ENCODE peak calls at places on chromosomes 12 and 14, in four cellular contexts. One of them, this sample, is unnamed.

GRCh38 chr14:75069021-75069810 is at the start of gene ZC2HC1C:
- DNase-seq in A549: peak
- DNase-seq in hepatocyte: peak
- DNase-seq in BE2C: peak
- DNase-seq in this sample: peak

GRCh38 chr14:24155100-24155499 is 6.0 kb upstream of the IRF9 start:
- DNase-seq in BE2C: no peak
- DNase-seq in hepatocyte: no peak
- DNase-seq in A549: no peak
- DNase-seq in this sample: no peak

GRCh38 chr12:102388469-102388868 is 91.9 kb downstream of the IGF1 start:
- DNase-seq in BE2C: no peak
- DNase-seq in A549: no peak
- DNase-seq in hepatocyte: no peak
- DNase-seq in this sample: no peak

GRCh38 chr14:103549361-103550311 is 12.8 kb downstream of the BAG5 start:
- DNase-seq in hepatocyte: no peak
- DNase-seq in A549: no peak
- DNase-seq in BE2C: peak
- DNase-seq in this sample: no peak

GRCh38 chr12:59075968-59076367 is 155.7 kb upstream of the LRIG3 start:
- DNase-seq in hepatocyte: no peak
- DNase-seq in A549: no peak
- DNase-seq in BE2C: no peak
- DNase-seq in this sample: no peak

GRCh38 chr12:120795441-120796178 is 70.0 kb downstream of the ACADS start:
- DNase-seq in hepatocyte: no peak
- DNase-seq in BE2C: no peak
- DNase-seq in A549: no peak
- DNase-seq in this sample: no peak

GRCh38 chr12:54521291-54522062 is 23.9 kb downstream of the NCKAP1L start:
- DNase-seq in hepatocyte: no peak
- DNase-seq in A549: no peak
- DNase-seq in BE2C: no peak
- DNase-seq in this sample: peak

GRCh38 chr12:109711596-109712461 is 1.8 kb upstream of the FAM222A start:
- DNase-seq in hepatocyte: no peak
- DNase-seq in BE2C: peak
- DNase-seq in A549: no peak
- DNase-seq in this sample: no peak

GRCh38 chr12:30026621-30027234 is 243.0 kb upstream of the TMTC1 start:
- DNase-seq in BE2C: no peak
- DNase-seq in hepatocyte: no peak
- DNase-seq in A549: no peak
- DNase-seq in this sample: no peak

GRCh38 chr12:103812789-103813188 is 28.2 kb downstream of the NT5DC3 start:
- DNase-seq in hepatocyte: no peak
- DNase-seq in A549: no peak
- DNase-seq in BE2C: no peak
- DNase-seq in this sample: no peak

GRCh38 chr12:110934093-110934852 is 13.9 kb upstream of the MYL2 start:
- DNase-seq in hepatocyte: peak
- DNase-seq in A549: peak
- DNase-seq in BE2C: no peak
- DNase-seq in this sample: no peak

GRCh38 chr12:75560167-75560566 is 48.8 kb upstream of the KRR1 start:
- DNase-seq in hepatocyte: peak
- DNase-seq in BE2C: no peak
- DNase-seq in A549: peak
- DNase-seq in this sample: no peak

GRCh38 chr14:68968051-68968450 is 11.1 kb downstream of the ACTN1 start:
- DNase-seq in A549: no peak
- DNase-seq in BE2C: no peak
- DNase-seq in hepatocyte: no peak
- DNase-seq in this sample: no peak

GRCh38 chr12:89709994-89710872 is 1.6 kb upstream of the ATP2B1 start:
- DNase-seq in hepatocyte: peak
- DNase-seq in A549: no peak
- DNase-seq in BE2C: peak
- DNase-seq in this sample: peak

GRCh38 chr14:48857366-48857765 is 728.8 kb downstream of the RPS29 start:
- DNase-seq in A549: no peak
- DNase-seq in hepatocyte: no peak
- DNase-seq in BE2C: no peak
- DNase-seq in this sample: no peak

GRCh38 chr12:110694330-110694891 is 5.5 kb upstream of the HVCN1 start:
- DNase-seq in BE2C: peak
- DNase-seq in A549: no peak
- DNase-seq in hepatocyte: no peak
- DNase-seq in this sample: no peak

DNA sequence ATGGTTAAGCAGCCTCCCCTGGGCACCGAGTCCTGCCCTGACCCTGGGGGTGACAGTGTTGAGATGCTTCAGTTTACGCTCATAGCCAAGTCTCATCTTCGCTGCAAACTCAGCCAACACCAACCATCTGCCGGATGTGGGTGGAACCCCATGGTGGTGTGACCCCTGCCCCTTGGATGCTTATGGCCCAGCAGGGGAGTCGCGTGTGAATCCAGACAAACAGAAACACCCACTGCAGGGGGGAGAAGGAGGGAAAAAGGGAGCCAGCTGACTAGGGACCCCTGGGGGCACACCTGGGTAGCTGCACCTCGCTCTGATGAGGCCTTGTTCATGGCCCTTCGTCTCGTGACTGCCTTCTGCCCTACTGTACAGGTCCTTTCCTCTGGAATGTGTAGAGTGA is 23.8 kb downstream of the AACS start:
- DNase-seq in A549: no peak
- DNase-seq in BE2C: no peak
- DNase-seq in hepatocyte: no peak
- DNase-seq in this sample: no peak
- TF ChIP-seq CTCF in A549: no peak
- TF ChIP-seq CTCF in BE2C: peak
- TF ChIP-seq CTCF in hepatocyte: no peak
- TF ChIP-seq CTCF in this sample: no peak

GRCh38 chr12:123899368-123899767 is 73.3 kb downstream of the CCDC92 start:
- DNase-seq in A549: no peak
- DNase-seq in BE2C: no peak
- DNase-seq in hepatocyte: no peak
- DNase-seq in this sample: no peak

GRCh38 chr12:123905319-123905925 is 67.2 kb downstream of the CCDC92 start:
- DNase-seq in hepatocyte: peak
- DNase-seq in A549: peak
- DNase-seq in BE2C: peak
- DNase-seq in this sample: peak

GRCh38 chr12:123900898-123901376 is 71.7 kb downstream of the CCDC92 start:
- DNase-seq in A549: no peak
- DNase-seq in hepatocyte: peak
- DNase-seq in BE2C: no peak
- DNase-seq in this sample: no peak

GRCh38 chr12:123903301-123904065 is 69.1 kb downstream of the CCDC92 start:
- DNase-seq in BE2C: no peak
- DNase-seq in A549: no peak
- DNase-seq in hepatocyte: no peak
- DNase-seq in this sample: no peak

GRCh38 chr12:123902821-123903220 is 69.8 kb downstream of the CCDC92 start:
- DNase-seq in A549: no peak
- DNase-seq in BE2C: no peak
- DNase-seq in hepatocyte: no peak
- DNase-seq in this sample: no peak
- H3K4me3 ChIP-seq in A549: no peak
- H3K4me3 ChIP-seq in BE2C: no peak
- H3K4me3 ChIP-seq in hepatocyte: no peak
- H3K4me3 ChIP-seq in this sample: no peak

GRCh38 chr14:51262868-51263267 is 22.8 kb downstream of the TMX1 start:
- DNase-seq in BE2C: no peak
- DNase-seq in A549: no peak
- DNase-seq in hepatocyte: no peak
- DNase-seq in this sample: no peak
- TF ChIP-seq CTCF in BE2C: no peak
- TF ChIP-seq CTCF in A549: no peak
- TF ChIP-seq CTCF in hepatocyte: no peak
- TF ChIP-seq CTCF in this sample: no peak

DNA sequence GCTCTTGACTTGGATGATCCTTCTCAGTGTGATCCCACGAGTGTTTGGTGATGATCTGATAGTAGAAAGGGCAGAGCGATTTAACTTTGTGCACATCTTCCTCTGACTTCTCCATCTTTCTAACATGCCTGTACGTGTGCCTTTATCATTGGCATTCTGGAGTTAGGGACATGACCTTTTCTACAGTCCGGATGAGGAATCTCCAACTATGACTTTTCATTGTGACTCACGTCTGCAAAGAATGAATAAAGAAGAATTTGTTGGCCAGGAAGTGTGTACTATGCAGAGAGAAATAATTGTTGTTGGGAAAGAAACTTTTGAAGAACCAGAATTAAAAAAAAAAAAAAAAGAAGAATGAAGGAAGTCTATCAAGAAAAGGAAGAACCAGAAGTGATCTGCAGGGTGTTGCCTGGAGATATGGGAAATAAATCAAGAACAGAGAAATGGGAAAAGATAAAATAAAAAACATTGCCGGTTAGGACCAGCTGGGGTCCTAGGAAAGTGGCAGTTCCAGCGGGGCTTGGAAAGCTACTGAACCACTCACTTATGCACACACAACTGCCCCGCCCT is 25.3 kb downstream of the PPFIBP1 start:
- DNase-seq in hepatocyte: no peak
- DNase-seq in BE2C: no peak
- DNase-seq in A549: peak
- DNase-seq in this sample: no peak
- H3K4me3 ChIP-seq in hepatocyte: no peak
- H3K4me3 ChIP-seq in BE2C: no peak
- H3K4me3 ChIP-seq in A549: peak
- H3K4me3 ChIP-seq in this sample: no peak

GRCh38 chr14:94360945-94361565 is 27.3 kb downstream of the SERPINA1 start:
- DNase-seq in hepatocyte: peak
- DNase-seq in BE2C: no peak
- DNase-seq in A549: no peak
- DNase-seq in this sample: no peak

GRCh38 chr14:94354638-94355185 is 31.6 kb upstream of the SERPINA6 start:
- DNase-seq in hepatocyte: no peak
- DNase-seq in BE2C: no peak
- DNase-seq in A549: no peak
- DNase-seq in this sample: no peak

GRCh38 chr14:94357166-94357565 is 31.2 kb downstream of the SERPINA1 start:
- DNase-seq in A549: no peak
- DNase-seq in BE2C: no peak
- DNase-seq in hepatocyte: no peak
- DNase-seq in this sample: no peak

GRCh38 chr14:94356379-94357056 is 31.9 kb downstream of the SERPINA1 start:
- DNase-seq in A549: no peak
- DNase-seq in BE2C: no peak
- DNase-seq in hepatocyte: no peak
- DNase-seq in this sample: no peak

DNA sequence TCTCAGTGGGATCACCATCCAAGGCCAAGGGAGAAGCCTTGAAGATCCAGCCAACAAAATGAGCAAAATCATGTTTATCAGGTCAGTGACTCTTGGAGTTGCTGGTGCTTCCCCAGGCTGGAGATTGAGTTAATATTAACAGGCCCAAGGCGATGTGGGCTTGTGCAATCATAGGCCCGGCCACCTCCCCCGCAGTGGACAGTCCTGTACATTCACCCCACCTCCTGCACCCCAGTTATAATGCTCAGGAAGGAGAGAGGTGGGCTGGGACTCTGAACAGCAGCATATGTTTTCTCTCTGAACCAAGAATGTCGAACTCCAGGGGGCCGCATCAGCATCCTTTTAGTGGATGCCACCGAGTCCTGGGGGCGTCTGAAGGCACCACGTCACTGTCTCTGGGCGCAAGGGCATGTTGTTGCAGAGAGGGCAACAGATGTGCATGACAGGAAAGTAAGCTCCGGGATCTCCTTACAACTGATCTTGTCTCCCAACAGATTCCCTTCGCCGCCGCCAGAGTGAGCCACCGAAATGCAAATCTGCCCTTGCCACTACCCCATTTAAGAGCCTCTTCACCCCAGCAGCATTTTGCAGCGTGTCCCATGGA is 32.2 kb upstream of the SERPINA6 start:
- DNase-seq in A549: peak
- DNase-seq in hepatocyte: peak
- DNase-seq in BE2C: no peak
- DNase-seq in this sample: no peak
- TF ChIP-seq CTCF in A549: peak
- TF ChIP-seq CTCF in hepatocyte: peak
- TF ChIP-seq CTCF in BE2C: no peak
- TF ChIP-seq CTCF in this sample: peak

GRCh38 chr14:37587881-37588666 is 7.0 kb downstream of the FOXA1 start:
- DNase-seq in BE2C: no peak
- DNase-seq in hepatocyte: peak
- DNase-seq in A549: peak
- DNase-seq in this sample: no peak

GRCh38 chr14:37585971-37586759 is 8.9 kb downstream of the FOXA1 start:
- DNase-seq in A549: no peak
- DNase-seq in BE2C: no peak
- DNase-seq in hepatocyte: no peak
- DNase-seq in this sample: no peak

GRCh38 chr14:37587438-37587837 is 7.6 kb downstream of the FOXA1 start:
- DNase-seq in hepatocyte: no peak
- DNase-seq in A549: no peak
- DNase-seq in BE2C: no peak
- DNase-seq in this sample: no peak

GRCh38 chr14:37588667-37588955 is 6.4 kb downstream of the FOXA1 start:
- DNase-seq in hepatocyte: peak
- DNase-seq in A549: no peak
- DNase-seq in BE2C: no peak
- DNase-seq in this sample: no peak

GRCh38 chr14:37586783-37587428 is 8.1 kb downstream of the FOXA1 start:
- DNase-seq in hepatocyte: no peak
- DNase-seq in BE2C: no peak
- DNase-seq in A549: no peak
- DNase-seq in this sample: no peak
- H3K4me3 ChIP-seq in hepatocyte: peak
- H3K4me3 ChIP-seq in BE2C: no peak
- H3K4me3 ChIP-seq in A549: no peak
- H3K4me3 ChIP-seq in this sample: no peak